ENCODE peak calls at places on chromosome 9, in five cellular contexts. X, Q, Y, W and L are unnamed samples.

GRCh38 chr9:14221558-14221957 is 92.4 kb downstream of the NFIB start:
- DNase-seq in X (no peak), Y (no peak), Q (no peak), W (peak; percentile 65), L (no peak)

GRCh38 chr9:128276574-128277270 is 646 bp downstream of the SWI5 start:
- DNase-seq in Q (no peak), X (no peak), Y (no peak), W (peak; percentile 51), L (no peak)

GRCh38 chr9:86282077-86282978 is at the start of gene ISCA1:
- DNase-seq in Y (peak; percentile 98), Q (peak; percentile 98), W (peak; percentile 67), X (peak; percentile 98), L (peak; percentile 99)

GRCh38 chr9:123131258-123131657 is 97.8 kb downstream of the GPR21 start:
- DNase-seq in Y (no peak), X (no peak), W (no peak), Q (no peak), L (no peak)

GRCh38 chr9:72509053-72509452 is 12.4 kb upstream of the TMC1 start:
- DNase-seq in W (no peak), Q (no peak), X (no peak), Y (no peak), L (no peak)

GRCh38 chr9:13013976-13014375 is 239.2 kb downstream of the LURAP1L start:
- DNase-seq in Q (no peak), X (no peak), W (no peak), Y (no peak), L (no peak)

GRCh38 chr9:134360180-134360759 is 34.0 kb downstream of the RXRA start:
- DNase-seq in Y (peak; percentile 71), X (no peak), W (no peak), Q (no peak), L (no peak)

GRCh38 chr9:35649431-35650340 is 1.0 kb downstream of the SIT1 start:
- DNase-seq in W (no peak), X (no peak), Q (no peak), Y (no peak), L (no peak)

GRCh38 chr9:37676411-37676830 is 25.7 kb downstream of the FRMPD1 start:
- DNase-seq in X (no peak), Y (no peak), W (no peak), Q (no peak), L (no peak)

GRCh38 chr9:38339496-38339895 is 53.0 kb upstream of the ALDH1B1 start:
- DNase-seq in Q (no peak), X (no peak), Y (no peak), W (no peak), L (no peak)

GRCh38 chr9:99050292-99050911 is 54.5 kb upstream of the TGFBR1 start:
- DNase-seq in Y (no peak), X (no peak), W (peak; percentile 21), Q (no peak), L (no peak)

GRCh38 chr9:92328225-92328624 is 2.5 kb downstream of the CENPP start:
- DNase-seq in X (no peak), Q (no peak), W (peak; percentile 17), Y (no peak), L (no peak)

GRCh38 chr9:130817862-130818261 is 17.2 kb upstream of the ABL1 start:
- DNase-seq in X (no peak), Q (no peak), W (no peak), Y (no peak), L (no peak)

GRCh38 chr9:137705443-137705863 is 86.6 kb downstream of the EHMT1 start:
- DNase-seq in W (no peak), Y (no peak), Q (no peak), X (no peak), L (no peak)

GRCh38 chr9:107141967-107142366 is 141.1 kb upstream of the RAD23B start:
- DNase-seq in X (no peak), Y (no peak), Q (no peak), W (no peak), L (no peak)

GRCh38 chr9:94922691-94923107 is 196.2 kb downstream of the AOPEP start:
- DNase-seq in Q (no peak), W (no peak), X (no peak), Y (no peak), L (no peak)

GRCh38 chr9:125511780-125512179 is 195.2 kb downstream of the MAPKAP1 start:
- DNase-seq in Y (no peak), W (no peak), Q (no peak), X (no peak), L (no peak)

GRCh38 chr9:111621895-111622480 is 9.1 kb upstream of the DNAJC25 start:
- DNase-seq in Q (no peak), W (peak; percentile 49), Y (no peak), X (no peak), L (no peak)

GRCh38 chr9:89464991-89465390 is 32.9 kb downstream of the SEMA4D start:
- DNase-seq in X (no peak), W (no peak), Y (no peak), Q (no peak), L (peak; percentile 17)

GRCh38 chr9:35820076-35820475 is 5.2 kb upstream of the HINT2 start:
- DNase-seq in X (no peak), W (no peak), Q (no peak), Y (no peak), L (no peak)

GRCh38 chr9:80605793-80606192 is 1034.0 kb downstream of the TLE4 start:
- DNase-seq in W (no peak), Q (no peak), Y (no peak), X (no peak), L (no peak)

GRCh38 chr9:136936645-136937170 is 7.8 kb downstream of the FBXW5 start:
- DNase-seq in Q (no peak), X (no peak), Y (no peak), W (no peak), L (no peak)

GRCh38 chr9:133130721-133131244 is 9.7 kb upstream of the RALGDS start:
- DNase-seq in Y (no peak), W (no peak), Q (no peak), X (no peak), L (no peak)
- H3K4me1 ChIP-seq in Y (peaks cover 80% of the 10 kb centered on the region), W (peaks cover 51% of the 10 kb centered on the region), Q (peaks cover 36% of the 10 kb centered on the region), X (peaks cover 63% of the 10 kb centered on the region), L (peaks cover 58% of the 10 kb centered on the region)

DNA sequence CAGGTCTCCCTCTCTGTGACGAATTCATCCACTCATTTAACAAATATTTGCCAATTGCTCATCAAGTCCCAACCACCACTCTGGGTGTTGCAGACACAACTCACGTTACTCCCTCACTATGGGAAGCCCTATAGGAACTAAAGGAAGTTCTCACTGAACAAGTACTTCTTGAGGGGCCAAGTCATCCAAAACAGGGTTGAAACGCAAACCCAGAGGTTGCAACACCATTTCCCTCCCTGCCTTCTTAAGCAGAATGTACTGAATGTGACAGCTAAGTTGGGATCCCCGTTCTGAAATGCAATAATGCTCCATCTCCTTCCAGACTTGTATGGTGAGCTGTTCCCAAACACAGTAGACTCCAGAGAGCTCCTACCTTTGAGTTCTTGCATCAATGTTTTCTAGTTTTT is 34.3 kb downstream of the EPB41L4B start:
- DNase-seq in X (no peak), Y (no peak), W (peak; percentile 23), Q (no peak), L (no peak)
- H3K27ac ChIP-seq in X (no peak overlapping the region), Y (no peak overlapping the region), W (no peak overlapping the region), Q (no peak overlapping the region), L (no peak overlapping the region)

GRCh38 chr9:121194730-121195129 is 6.9 kb downstream of the RAB14 start:
- DNase-seq in Y (no peak), W (no peak), X (no peak), Q (no peak), L (no peak)

GRCh38 chr9:121189660-121190059 is 12.0 kb downstream of the RAB14 start:
- DNase-seq in Q (no peak), X (no peak), W (no peak), Y (no peak), L (no peak)

GRCh38 chr9:121192959-121193645 is 8.6 kb downstream of the RAB14 start:
- DNase-seq in Y (no peak), W (no peak), X (no peak), Q (no peak), L (no peak)

GRCh38 chr9:121191235-121191634 is 10.4 kb downstream of the RAB14 start:
- DNase-seq in Y (no peak), X (no peak), W (no peak), Q (no peak), L (no peak)

DNA sequence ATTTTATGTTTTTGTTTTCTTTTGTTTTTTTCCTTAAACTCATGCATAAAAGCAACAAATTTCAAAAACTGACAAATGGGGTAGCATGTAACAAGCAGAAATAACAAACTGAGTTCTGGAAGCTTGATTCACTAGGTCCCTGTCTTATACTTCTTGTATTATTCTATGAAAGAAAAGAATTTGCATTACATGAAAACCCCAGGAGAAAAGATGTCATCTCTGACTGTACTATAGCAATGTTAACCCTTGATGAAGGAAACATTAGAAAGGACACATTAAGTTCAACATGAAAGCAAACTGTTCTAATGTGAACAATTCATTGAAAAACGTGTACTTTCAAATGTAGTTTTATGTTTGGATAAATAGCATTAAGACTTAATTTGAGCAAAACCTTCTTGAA is 9.2 kb downstream of the RAB14 start:
- DNase-seq in W (no peak), Q (no peak), X (no peak), Y (no peak), L (no peak)
- H3K4me1 ChIP-seq in W (peaks cover 64% of the 10 kb centered on the region), Q (peaks cover 34% of the 10 kb centered on the region), X (peaks cover 51% of the 10 kb centered on the region), Y (peaks cover 71% of the 10 kb centered on the region), L (peaks cover 85% of the 10 kb centered on the region)

GRCh38 chr9:115071176-115071575 is 46.8 kb downstream of the TNC start:
- DNase-seq in X (no peak), Q (no peak), Y (no peak), W (no peak), L (no peak)

GRCh38 chr9:115073456-115073855 is 44.5 kb downstream of the TNC start:
- DNase-seq in Y (no peak), W (no peak), Q (no peak), X (no peak), L (no peak)

GRCh38 chr9:115069771-115070170 is 48.2 kb downstream of the TNC start:
- DNase-seq in Q (no peak), W (no peak), Y (no peak), X (no peak), L (no peak)

GRCh38 chr9:115069302-115069701 is 48.7 kb downstream of the TNC start:
- DNase-seq in W (no peak), X (no peak), Q (no peak), Y (no peak), L (no peak)
- H3K27ac ChIP-seq in W (no peak overlapping the region), X (no peak overlapping the region), Q (no peak overlapping the region), Y (no peak overlapping the region), L (no peak overlapping the region)

DNA sequence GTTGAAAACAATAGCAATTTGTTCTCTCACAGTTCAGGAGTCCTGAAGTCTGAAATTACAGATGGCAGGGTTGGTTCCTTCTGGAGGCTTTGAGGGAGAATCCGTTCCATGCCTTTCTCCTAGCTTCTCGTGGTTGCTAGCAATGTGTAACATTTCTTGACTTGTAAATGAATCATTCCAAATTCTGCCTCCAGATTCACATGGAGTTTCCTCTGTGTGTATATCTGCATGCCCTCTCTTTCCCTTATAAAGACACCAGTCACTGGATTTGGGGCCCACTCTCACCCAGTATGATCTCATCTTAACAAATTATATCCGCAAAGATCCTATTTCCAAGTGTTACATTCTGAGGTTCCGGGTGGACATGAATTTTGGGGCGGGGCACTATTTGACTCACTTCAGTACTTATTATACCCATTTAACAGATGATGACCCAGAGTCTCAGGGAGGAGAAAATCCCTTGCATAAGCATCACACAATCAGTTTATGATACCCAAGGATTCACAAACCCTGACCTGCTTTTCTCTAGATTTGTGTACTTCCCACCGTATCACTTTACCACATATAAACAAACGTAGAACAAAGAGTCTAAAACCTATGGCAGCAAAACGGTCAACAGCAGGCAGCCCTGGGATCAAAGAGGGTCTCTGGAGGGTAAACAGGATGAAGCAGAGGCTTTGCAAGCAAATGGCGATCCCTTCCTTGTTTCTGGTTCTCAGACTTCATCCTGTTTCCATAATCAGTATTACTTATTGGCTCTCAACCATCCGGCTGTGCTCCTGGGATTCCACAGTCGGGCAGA is 93.7 kb downstream of the C9orf152 start:
- DNase-seq in X (no peak), W (no peak), Y (no peak), Q (no peak), L (no peak)
- H3K4me1 ChIP-seq in X (peaks cover 14% of the 10 kb centered on the region), W (peaks cover 28% of the 10 kb centered on the region), Y (peaks cover 47% of the 10 kb centered on the region), Q (no peaks in the 10 kb centered on the region), L (peaks cover 36% of the 10 kb centered on the region)